ENCODE peak calls at places on chromosome 1, in nine cellular contexts. L is psoas muscle; W is right cardiac atrium; Q is PC-9; K is NCI-H1092 treated with DMSO at 0.1 percent for 48 hours; S is CD8-positive, alpha-beta memory T cell; R is CD4-positive, CD25-positive, alpha-beta regulatory T cell; V is M059J; P is GM04503. M is an unnamed sample.

GRCh38 chr1:184465489-184466146 is 78.8 kb downstream of the C1orf21 start:
- DNase-seq in W (peak; percentile 36), R (no peak), V (no peak), S (peak; percentile 2), Q (no peak), L (no peak), P (no peak), K (no peak), M (no peak)

GRCh38 chr1:117638759-117639158 is 32.9 kb downstream of the TENT5C start:
- DNase-seq in R (no peak), S (no peak), P (no peak), W (no peak), K (peak; percentile 14), L (no peak), V (no peak), Q (no peak), M (no peak)

GRCh38 chr1:227946624-227947424 is 908 bp downstream of the WNT9A start:
- DNase-seq in V (peak; percentile 76), K (peak; percentile 78), Q (peak; percentile 97), W (peak; percentile 71), P (no peak), S (peak; percentile 24), R (peak; percentile 60), L (peak; percentile 84), M (peak; percentile 91)

GRCh38 chr1:224106568-224107281 is 7.2 kb upstream of the FBXO28 start:
- DNase-seq in V (peak; percentile 72), Q (peak; percentile 61), W (no peak), L (no peak), R (peak; percentile 11), K (peak; percentile 29), S (no peak), P (no peak), M (peak; percentile 61)

GRCh38 chr1:206834711-206835110 is 30.7 kb upstream of the IL20 start:
- DNase-seq in R (no peak), K (no peak), Q (no peak), W (peak; percentile 24), L (peak; percentile 37), P (no peak), V (no peak), S (no peak), M (no peak)

GRCh38 chr1:22418352-22418751 is 33.3 kb upstream of the ZBTB40 start:
- DNase-seq in Q (no peak), S (no peak), K (no peak), W (no peak), L (no peak), R (no peak), V (no peak), P (no peak), M (no peak)

GRCh38 chr1:18362150-18362549 is 118.6 kb upstream of the KLHDC7A start:
- DNase-seq in R (no peak), S (no peak), W (no peak), Q (no peak), K (no peak), L (no peak), P (no peak), V (no peak), M (no peak)

GRCh38 chr1:26290061-26290415 is 10.2 kb downstream of the SH3BGRL3 start:
- DNase-seq in Q (no peak), V (no peak), S (no peak), K (no peak), L (no peak), W (no peak), R (no peak), P (no peak), M (no peak)

GRCh38 chr1:90831910-90832309 is 114.8 kb upstream of the BARHL2 start:
- DNase-seq in R (no peak), P (no peak), W (no peak), V (peak; percentile 22), Q (no peak), S (no peak), K (no peak), L (no peak), M (no peak)